ENCODE peak calls at places on chromosome 19, in four cellular contexts. One of them, this sample, is unnamed.

GRCh38 chr19:5153601-5154128 is 184.8 kb downstream of the KDM4B start:
- DNase-seq in cardiac muscle cell: no peak
- DNase-seq in astrocyte: no peak
- DNase-seq in activated T-helper 1 cell treated with Interleukin-2 at 50 U/mL for 16 hours: no peak
- DNase-seq in this sample: no peak

GRCh38 chr19:44701228-44701627 is 2.3 kb downstream of the CEACAM16 start:
- DNase-seq in cardiac muscle cell: no peak
- DNase-seq in astrocyte: no peak
- DNase-seq in activated T-helper 1 cell treated with Interleukin-2 at 50 U/mL for 16 hours: no peak
- DNase-seq in this sample: no peak

GRCh38 chr19:14248578-14249011 is 42.6 kb upstream of the ADGRL1 start:
- DNase-seq in cardiac muscle cell: peak
- DNase-seq in astrocyte: peak
- DNase-seq in activated T-helper 1 cell treated with Interleukin-2 at 50 U/mL for 16 hours: peak
- DNase-seq in this sample: peak

GRCh38 chr19:13270514-13271105 is 120.4 kb downstream of the IER2 start:
- DNase-seq in cardiac muscle cell: no peak
- DNase-seq in astrocyte: no peak
- DNase-seq in activated T-helper 1 cell treated with Interleukin-2 at 50 U/mL for 16 hours: no peak
- DNase-seq in this sample: no peak

GRCh38 chr19:34999498-35000337 is at the start of gene GRAMD1A:
- DNase-seq in cardiac muscle cell: peak
- DNase-seq in astrocyte: peak
- DNase-seq in activated T-helper 1 cell treated with Interleukin-2 at 50 U/mL for 16 hours: peak
- DNase-seq in this sample: peak

GRCh38 chr19:50479761-50480251 is 3.2 kb upstream of the GARIN5A start:
- DNase-seq in cardiac muscle cell: no peak
- DNase-seq in astrocyte: no peak
- DNase-seq in activated T-helper 1 cell treated with Interleukin-2 at 50 U/mL for 16 hours: no peak
- DNase-seq in this sample: no peak

GRCh38 chr19:29022599-29022998 is 190.4 kb downstream of the UQCRFS1 start:
- DNase-seq in cardiac muscle cell: no peak
- DNase-seq in astrocyte: no peak
- DNase-seq in activated T-helper 1 cell treated with Interleukin-2 at 50 U/mL for 16 hours: no peak
- DNase-seq in this sample: no peak

GRCh38 chr19:8335343-8336071 is 7.6 kb downstream of the KANK3 start:
- DNase-seq in cardiac muscle cell: no peak
- DNase-seq in astrocyte: no peak
- DNase-seq in activated T-helper 1 cell treated with Interleukin-2 at 50 U/mL for 16 hours: no peak
- DNase-seq in this sample: no peak

GRCh38 chr19:18390075-18390909 is 4.3 kb downstream of the GDF15 start:
- DNase-seq in cardiac muscle cell: peak
- DNase-seq in astrocyte: no peak
- DNase-seq in activated T-helper 1 cell treated with Interleukin-2 at 50 U/mL for 16 hours: no peak
- DNase-seq in this sample: peak

GRCh38 chr19:43633520-43633919 is 6.1 kb downstream of the CADM4 start:
- DNase-seq in cardiac muscle cell: no peak
- DNase-seq in astrocyte: no peak
- DNase-seq in activated T-helper 1 cell treated with Interleukin-2 at 50 U/mL for 16 hours: no peak
- DNase-seq in this sample: no peak

GRCh38 chr19:33685541-33685940 is 63.8 kb downstream of the CHST8 start:
- DNase-seq in cardiac muscle cell: no peak
- DNase-seq in astrocyte: no peak
- DNase-seq in activated T-helper 1 cell treated with Interleukin-2 at 50 U/mL for 16 hours: no peak
- DNase-seq in this sample: no peak

GRCh38 chr19:18193388-18194207 is 580 bp downstream of the MPV17L2 start:
- DNase-seq in cardiac muscle cell: no peak
- DNase-seq in astrocyte: no peak
- DNase-seq in activated T-helper 1 cell treated with Interleukin-2 at 50 U/mL for 16 hours: no peak
- DNase-seq in this sample: no peak

GRCh38 chr19:49097453-49098288 is 12.4 kb downstream of the SNRNP70 start:
- DNase-seq in cardiac muscle cell: peak
- DNase-seq in astrocyte: no peak
- DNase-seq in activated T-helper 1 cell treated with Interleukin-2 at 50 U/mL for 16 hours: peak
- DNase-seq in this sample: peak

GRCh38 chr19:38210458-38210987 is 13.5 kb downstream of the DPF1 start:
- DNase-seq in cardiac muscle cell: peak
- DNase-seq in astrocyte: no peak
- DNase-seq in activated T-helper 1 cell treated with Interleukin-2 at 50 U/mL for 16 hours: no peak
- DNase-seq in this sample: no peak

GRCh38 chr19:50414850-50415660 is 3.7 kb upstream of the SPIB start:
- DNase-seq in cardiac muscle cell: peak
- DNase-seq in astrocyte: peak
- DNase-seq in activated T-helper 1 cell treated with Interleukin-2 at 50 U/mL for 16 hours: peak
- DNase-seq in this sample: peak

GRCh38 chr19:3154957-3155736 is 19.3 kb downstream of the GNA15 start:
- DNase-seq in cardiac muscle cell: peak
- DNase-seq in astrocyte: peak
- DNase-seq in activated T-helper 1 cell treated with Interleukin-2 at 50 U/mL for 16 hours: peak
- DNase-seq in this sample: peak

GRCh38 chr19:3020321-3020960 is 8.6 kb downstream of the TLE2 start:
- DNase-seq in cardiac muscle cell: no peak
- DNase-seq in astrocyte: no peak
- DNase-seq in activated T-helper 1 cell treated with Interleukin-2 at 50 U/mL for 16 hours: no peak
- DNase-seq in this sample: no peak

GRCh38 chr19:4969772-4970531 is 1.0 kb downstream of the KDM4B start:
- DNase-seq in cardiac muscle cell: peak
- DNase-seq in astrocyte: no peak
- DNase-seq in activated T-helper 1 cell treated with Interleukin-2 at 50 U/mL for 16 hours: no peak
- DNase-seq in this sample: peak

GRCh38 chr19:14434157-14434501 is 1.0 kb downstream of the PKN1 start:
- DNase-seq in cardiac muscle cell: no peak
- DNase-seq in astrocyte: no peak
- DNase-seq in activated T-helper 1 cell treated with Interleukin-2 at 50 U/mL for 16 hours: no peak
- DNase-seq in this sample: no peak

GRCh38 chr19:41850381-41850780 is 5.5 kb downstream of the DMRTC2 start:
- DNase-seq in cardiac muscle cell: no peak
- DNase-seq in astrocyte: no peak
- DNase-seq in activated T-helper 1 cell treated with Interleukin-2 at 50 U/mL for 16 hours: no peak
- DNase-seq in this sample: no peak

GRCh38 chr19:40717880-40718773 is 1.2 kb downstream of the ITPKC start:
- DNase-seq in cardiac muscle cell: peak
- DNase-seq in astrocyte: no peak
- DNase-seq in activated T-helper 1 cell treated with Interleukin-2 at 50 U/mL for 16 hours: no peak
- DNase-seq in this sample: peak

GRCh38 chr19:8163781-8164180 is 14.4 kb upstream of the FBN3 start:
- DNase-seq in cardiac muscle cell: peak
- DNase-seq in astrocyte: no peak
- DNase-seq in activated T-helper 1 cell treated with Interleukin-2 at 50 U/mL for 16 hours: no peak
- DNase-seq in this sample: peak

GRCh38 chr19:49333426-49334288 is 1.5 kb upstream of the CD37 start:
- DNase-seq in cardiac muscle cell: peak
- DNase-seq in astrocyte: no peak
- DNase-seq in activated T-helper 1 cell treated with Interleukin-2 at 50 U/mL for 16 hours: peak
- DNase-seq in this sample: peak

GRCh38 chr19:18948976-18949356 is 7.9 kb upstream of the HOMER3 start:
- DNase-seq in cardiac muscle cell: no peak
- DNase-seq in astrocyte: no peak
- DNase-seq in activated T-helper 1 cell treated with Interleukin-2 at 50 U/mL for 16 hours: no peak
- DNase-seq in this sample: no peak

GRCh38 chr19:47351545-47351944 is 2.4 kb downstream of the DHX34 start:
- DNase-seq in cardiac muscle cell: peak
- DNase-seq in astrocyte: peak
- DNase-seq in activated T-helper 1 cell treated with Interleukin-2 at 50 U/mL for 16 hours: no peak
- DNase-seq in this sample: peak

GRCh38 chr19:3984584-3984907 is 717 bp downstream of the EEF2 start:
- DNase-seq in cardiac muscle cell: no peak
- DNase-seq in astrocyte: no peak
- DNase-seq in activated T-helper 1 cell treated with Interleukin-2 at 50 U/mL for 16 hours: no peak
- DNase-seq in this sample: no peak

GRCh38 chr19:892243-892996 is 567 bp downstream of the MED16 start:
- DNase-seq in cardiac muscle cell: no peak
- DNase-seq in astrocyte: no peak
- DNase-seq in activated T-helper 1 cell treated with Interleukin-2 at 50 U/mL for 16 hours: no peak
- DNase-seq in this sample: peak

GRCh38 chr19:49425922-49426592 is 869 bp downstream of the GFY start:
- DNase-seq in cardiac muscle cell: no peak
- DNase-seq in astrocyte: no peak
- DNase-seq in activated T-helper 1 cell treated with Interleukin-2 at 50 U/mL for 16 hours: no peak
- DNase-seq in this sample: no peak

GRCh38 chr19:10726268-10726667 is 8.4 kb downstream of the DNM2 start:
- DNase-seq in cardiac muscle cell: no peak
- DNase-seq in astrocyte: no peak
- DNase-seq in activated T-helper 1 cell treated with Interleukin-2 at 50 U/mL for 16 hours: no peak
- DNase-seq in this sample: no peak